ENCODE peak calls at places on chromosome 18, in eight cellular contexts. One of them, this sample, is unnamed.
A peak's percentile ranks its signal among the peaks of the same experiment; 100 is the strongest.

GRCh38 chr18:77811510-77811909 is 561.9 kb downstream of the GALR1 start:
- DNase-seq in cardiac muscle cell: no peak
- DNase-seq in stomach: no peak
- DNase-seq in CD4-positive, alpha-beta T cell: no peak
- DNase-seq in endothelial cell of umbilical vein: no peak
- DNase-seq in GM23338: no peak
- DNase-seq in A549: peak; percentile 0
- DNase-seq in RWPE1: peak; percentile 1
- DNase-seq in this sample: no peak

GRCh38 chr18:7576685-7577084 is 9.6 kb downstream of the PTPRM start:
- DNase-seq in cardiac muscle cell: no peak
- DNase-seq in stomach: no peak
- DNase-seq in CD4-positive, alpha-beta T cell: no peak
- DNase-seq in endothelial cell of umbilical vein: no peak
- DNase-seq in GM23338: no peak
- DNase-seq in A549: no peak
- DNase-seq in RWPE1: peak; percentile 16
- DNase-seq in this sample: no peak

GRCh38 chr18:55314615-55315237 is 273.3 kb downstream of the TCF4 start:
- DNase-seq in cardiac muscle cell: no peak
- DNase-seq in stomach: no peak
- DNase-seq in CD4-positive, alpha-beta T cell: no peak
- DNase-seq in endothelial cell of umbilical vein: no peak
- DNase-seq in GM23338: peak; percentile 45
- DNase-seq in A549: no peak
- DNase-seq in RWPE1: no peak
- DNase-seq in this sample: no peak

GRCh38 chr18:76801567-76802505 is 20.5 kb upstream of the ZNF236 start:
- DNase-seq in cardiac muscle cell: peak; percentile 54
- DNase-seq in stomach: peak; percentile 71
- DNase-seq in CD4-positive, alpha-beta T cell: peak; percentile 31
- DNase-seq in endothelial cell of umbilical vein: peak; percentile 62
- DNase-seq in GM23338: peak; percentile 81
- DNase-seq in A549: peak; percentile 49
- DNase-seq in RWPE1: peak; percentile 73
- DNase-seq in this sample: peak; percentile 67

GRCh38 chr18:75915941-75916640 is 488.6 kb upstream of the SMIM21 start:
- DNase-seq in cardiac muscle cell: peak; percentile 9
- DNase-seq in stomach: no peak
- DNase-seq in CD4-positive, alpha-beta T cell: no peak
- DNase-seq in endothelial cell of umbilical vein: no peak
- DNase-seq in GM23338: peak; percentile 89
- DNase-seq in A549: no peak
- DNase-seq in RWPE1: peak; percentile 16
- DNase-seq in this sample: no peak

GRCh38 chr18:25168011-25168410 is 184.0 kb downstream of the ZNF521 start:
- DNase-seq in cardiac muscle cell: no peak
- DNase-seq in stomach: no peak
- DNase-seq in CD4-positive, alpha-beta T cell: no peak
- DNase-seq in endothelial cell of umbilical vein: no peak
- DNase-seq in GM23338: peak; percentile 10
- DNase-seq in A549: no peak
- DNase-seq in RWPE1: no peak
- DNase-seq in this sample: no peak

GRCh38 chr18:58216071-58216471 is 172.0 kb downstream of the NEDD4L start:
- DNase-seq in cardiac muscle cell: peak; percentile 53
- DNase-seq in stomach: no peak
- DNase-seq in CD4-positive, alpha-beta T cell: no peak
- DNase-seq in endothelial cell of umbilical vein: no peak
- DNase-seq in GM23338: peak; percentile 84
- DNase-seq in A549: no peak
- DNase-seq in RWPE1: no peak
- DNase-seq in this sample: no peak

GRCh38 chr18:69538849-69539248 is 138.2 kb downstream of the DOK6 start:
- DNase-seq in cardiac muscle cell: no peak
- DNase-seq in stomach: no peak
- DNase-seq in CD4-positive, alpha-beta T cell: no peak
- DNase-seq in endothelial cell of umbilical vein: no peak
- DNase-seq in GM23338: no peak
- DNase-seq in A549: no peak
- DNase-seq in RWPE1: no peak
- DNase-seq in this sample: no peak

GRCh38 chr18:32200766-32201165 is 10.9 kb downstream of the MEP1B start:
- DNase-seq in cardiac muscle cell: peak; percentile 4
- DNase-seq in stomach: no peak
- DNase-seq in CD4-positive, alpha-beta T cell: no peak
- DNase-seq in endothelial cell of umbilical vein: no peak
- DNase-seq in GM23338: no peak
- DNase-seq in A549: no peak
- DNase-seq in RWPE1: no peak
- DNase-seq in this sample: no peak

GRCh38 chr18:39604836-39605235 is 2039.2 kb upstream of the CELF4 start:
- DNase-seq in cardiac muscle cell: peak; percentile 72
- DNase-seq in stomach: no peak
- DNase-seq in CD4-positive, alpha-beta T cell: no peak
- DNase-seq in endothelial cell of umbilical vein: peak; percentile 11
- DNase-seq in GM23338: no peak
- DNase-seq in A549: no peak
- DNase-seq in RWPE1: peak; percentile 2
- DNase-seq in this sample: no peak

GRCh38 chr18:55384551-55385275 is 203.3 kb downstream of the TCF4 start:
- DNase-seq in cardiac muscle cell: peak; percentile 67
- DNase-seq in stomach: no peak
- DNase-seq in CD4-positive, alpha-beta T cell: no peak
- DNase-seq in endothelial cell of umbilical vein: peak; percentile 67
- DNase-seq in GM23338: peak; percentile 85
- DNase-seq in A549: peak; percentile 11
- DNase-seq in RWPE1: no peak
- DNase-seq in this sample: no peak

GRCh38 chr18:34977787-34978532 is 63.3 kb upstream of the MAPRE2 start:
- DNase-seq in cardiac muscle cell: no peak
- DNase-seq in stomach: peak; percentile 65
- DNase-seq in CD4-positive, alpha-beta T cell: peak; percentile 45
- DNase-seq in endothelial cell of umbilical vein: peak; percentile 34
- DNase-seq in GM23338: peak; percentile 84
- DNase-seq in A549: peak; percentile 56
- DNase-seq in RWPE1: no peak
- DNase-seq in this sample: peak; percentile 43

GRCh38 chr18:55403555-55403954 is 184.4 kb downstream of the TCF4 start:
- DNase-seq in cardiac muscle cell: no peak
- DNase-seq in stomach: no peak
- DNase-seq in CD4-positive, alpha-beta T cell: no peak
- DNase-seq in endothelial cell of umbilical vein: no peak
- DNase-seq in GM23338: no peak
- DNase-seq in A549: no peak
- DNase-seq in RWPE1: no peak
- DNase-seq in this sample: no peak

GRCh38 chr18:23274638-23275482 is 139.6 kb downstream of the CABLES1 start:
- DNase-seq in cardiac muscle cell: no peak
- DNase-seq in stomach: no peak
- DNase-seq in CD4-positive, alpha-beta T cell: no peak
- DNase-seq in endothelial cell of umbilical vein: no peak
- DNase-seq in GM23338: no peak
- DNase-seq in A549: no peak
- DNase-seq in RWPE1: no peak
- DNase-seq in this sample: no peak

GRCh38 chr18:14907420-14907819 is 159.4 kb downstream of the ANKRD30B start:
- DNase-seq in cardiac muscle cell: no peak
- DNase-seq in stomach: no peak
- DNase-seq in CD4-positive, alpha-beta T cell: no peak
- DNase-seq in endothelial cell of umbilical vein: no peak
- DNase-seq in GM23338: no peak
- DNase-seq in A549: no peak
- DNase-seq in RWPE1: no peak
- DNase-seq in this sample: no peak

GRCh38 chr18:22048932-22049615 is 120.3 kb upstream of the GATA6 start:
- DNase-seq in cardiac muscle cell: no peak
- DNase-seq in stomach: no peak
- DNase-seq in CD4-positive, alpha-beta T cell: no peak
- DNase-seq in endothelial cell of umbilical vein: no peak
- DNase-seq in GM23338: no peak
- DNase-seq in A549: no peak
- DNase-seq in RWPE1: no peak
- DNase-seq in this sample: no peak
- H3K27ac ChIP-seq in cardiac muscle cell: no peak overlapping the region
- H3K27ac ChIP-seq in stomach: no peak overlapping the region
- H3K27ac ChIP-seq in CD4-positive, alpha-beta T cell: no peak overlapping the region
- H3K27ac ChIP-seq in endothelial cell of umbilical vein: no peak overlapping the region
- H3K27ac ChIP-seq in GM23338: no peak overlapping the region
- H3K27ac ChIP-seq in A549: no peak overlapping the region
- H3K27ac ChIP-seq in RWPE1: no peak overlapping the region
- H3K27ac ChIP-seq in this sample: no peak overlapping the region

GRCh38 chr18:48485828-48486405 is 52.9 kb upstream of the CTIF start:
- DNase-seq in cardiac muscle cell: no peak
- DNase-seq in stomach: no peak
- DNase-seq in CD4-positive, alpha-beta T cell: no peak
- DNase-seq in endothelial cell of umbilical vein: no peak
- DNase-seq in GM23338: no peak
- DNase-seq in A549: no peak
- DNase-seq in RWPE1: no peak
- DNase-seq in this sample: no peak

GRCh38 chr18:48481092-48481491 is 57.7 kb upstream of the CTIF start:
- DNase-seq in cardiac muscle cell: no peak
- DNase-seq in stomach: no peak
- DNase-seq in CD4-positive, alpha-beta T cell: no peak
- DNase-seq in endothelial cell of umbilical vein: no peak
- DNase-seq in GM23338: no peak
- DNase-seq in A549: no peak
- DNase-seq in RWPE1: no peak
- DNase-seq in this sample: no peak

GRCh38 chr18:48490641-48491040 is 48.2 kb upstream of the CTIF start:
- DNase-seq in cardiac muscle cell: peak; percentile 74
- DNase-seq in stomach: no peak
- DNase-seq in CD4-positive, alpha-beta T cell: no peak
- DNase-seq in endothelial cell of umbilical vein: no peak
- DNase-seq in GM23338: no peak
- DNase-seq in A549: no peak
- DNase-seq in RWPE1: no peak
- DNase-seq in this sample: no peak

GRCh38 chr18:48488388-48488850 is 50.4 kb upstream of the CTIF start:
- DNase-seq in cardiac muscle cell: peak; percentile 98
- DNase-seq in stomach: peak; percentile 95
- DNase-seq in CD4-positive, alpha-beta T cell: no peak
- DNase-seq in endothelial cell of umbilical vein: peak; percentile 97
- DNase-seq in GM23338: peak; percentile 9
- DNase-seq in A549: peak; percentile 81
- DNase-seq in RWPE1: peak; percentile 73
- DNase-seq in this sample: no peak

GRCh38 chr18:48486762-48487161 is 52.1 kb upstream of the CTIF start:
- DNase-seq in cardiac muscle cell: peak; percentile 80
- DNase-seq in stomach: no peak
- DNase-seq in CD4-positive, alpha-beta T cell: no peak
- DNase-seq in endothelial cell of umbilical vein: peak; percentile 13
- DNase-seq in GM23338: no peak
- DNase-seq in A549: peak; percentile 27
- DNase-seq in RWPE1: no peak
- DNase-seq in this sample: no peak
- H3K27ac ChIP-seq in cardiac muscle cell: no peak overlapping the region
- H3K27ac ChIP-seq in stomach: no peak overlapping the region
- H3K27ac ChIP-seq in CD4-positive, alpha-beta T cell: no peak overlapping the region
- H3K27ac ChIP-seq in endothelial cell of umbilical vein: no peak overlapping the region
- H3K27ac ChIP-seq in GM23338: no peak overlapping the region
- H3K27ac ChIP-seq in A549: peak overlapping the region; percentile 87
- H3K27ac ChIP-seq in RWPE1: no peak overlapping the region
- H3K27ac ChIP-seq in this sample: no peak overlapping the region

DNA sequence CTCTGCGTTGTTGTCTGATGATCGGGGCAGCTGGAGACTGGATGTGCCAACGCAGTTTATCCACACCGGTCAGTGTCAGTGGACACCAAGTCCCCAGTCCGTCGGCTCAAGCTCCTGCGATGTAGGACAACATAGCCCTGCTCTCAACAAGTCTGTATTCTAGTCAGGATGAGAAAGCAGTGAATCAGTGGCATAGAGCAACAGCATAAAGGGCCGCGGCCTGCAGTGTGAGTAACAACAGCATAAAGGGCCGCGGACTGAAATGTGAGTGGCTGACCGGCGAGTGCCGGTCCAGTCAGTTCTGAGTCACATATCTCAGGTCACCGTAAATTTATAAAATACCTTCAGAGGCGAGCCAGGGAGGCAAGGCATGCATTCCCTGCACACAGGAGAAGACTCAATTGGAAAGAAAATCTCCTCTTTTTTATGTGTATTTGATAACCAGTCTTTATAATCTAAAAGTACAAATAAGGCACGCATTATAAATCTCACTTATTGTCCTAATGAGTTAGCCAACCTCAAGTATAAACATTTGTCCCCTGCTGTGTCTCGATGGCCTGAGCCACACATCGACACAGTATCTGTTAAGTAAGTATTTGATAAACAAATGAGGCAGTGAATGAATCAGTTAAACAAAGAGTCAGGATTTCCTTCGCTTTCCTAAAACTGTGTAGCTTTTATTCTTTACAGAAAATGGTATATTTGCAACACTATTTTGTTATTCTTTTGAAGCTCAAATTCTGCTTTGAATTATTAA is 33.8 kb upstream of the NFATC1 start:
- DNase-seq in cardiac muscle cell: no peak
- DNase-seq in stomach: no peak
- DNase-seq in CD4-positive, alpha-beta T cell: no peak
- DNase-seq in endothelial cell of umbilical vein: no peak
- DNase-seq in GM23338: no peak
- DNase-seq in A549: no peak
- DNase-seq in RWPE1: peak; percentile 52
- DNase-seq in this sample: no peak
- H3K27ac ChIP-seq in cardiac muscle cell: no peak overlapping the region
- H3K27ac ChIP-seq in stomach: no peak overlapping the region
- H3K27ac ChIP-seq in CD4-positive, alpha-beta T cell: no peak overlapping the region
- H3K27ac ChIP-seq in endothelial cell of umbilical vein: no peak overlapping the region
- H3K27ac ChIP-seq in GM23338: no peak overlapping the region
- H3K27ac ChIP-seq in A549: no peak overlapping the region
- H3K27ac ChIP-seq in RWPE1: no peak overlapping the region
- H3K27ac ChIP-seq in this sample: no peak overlapping the region

DNA sequence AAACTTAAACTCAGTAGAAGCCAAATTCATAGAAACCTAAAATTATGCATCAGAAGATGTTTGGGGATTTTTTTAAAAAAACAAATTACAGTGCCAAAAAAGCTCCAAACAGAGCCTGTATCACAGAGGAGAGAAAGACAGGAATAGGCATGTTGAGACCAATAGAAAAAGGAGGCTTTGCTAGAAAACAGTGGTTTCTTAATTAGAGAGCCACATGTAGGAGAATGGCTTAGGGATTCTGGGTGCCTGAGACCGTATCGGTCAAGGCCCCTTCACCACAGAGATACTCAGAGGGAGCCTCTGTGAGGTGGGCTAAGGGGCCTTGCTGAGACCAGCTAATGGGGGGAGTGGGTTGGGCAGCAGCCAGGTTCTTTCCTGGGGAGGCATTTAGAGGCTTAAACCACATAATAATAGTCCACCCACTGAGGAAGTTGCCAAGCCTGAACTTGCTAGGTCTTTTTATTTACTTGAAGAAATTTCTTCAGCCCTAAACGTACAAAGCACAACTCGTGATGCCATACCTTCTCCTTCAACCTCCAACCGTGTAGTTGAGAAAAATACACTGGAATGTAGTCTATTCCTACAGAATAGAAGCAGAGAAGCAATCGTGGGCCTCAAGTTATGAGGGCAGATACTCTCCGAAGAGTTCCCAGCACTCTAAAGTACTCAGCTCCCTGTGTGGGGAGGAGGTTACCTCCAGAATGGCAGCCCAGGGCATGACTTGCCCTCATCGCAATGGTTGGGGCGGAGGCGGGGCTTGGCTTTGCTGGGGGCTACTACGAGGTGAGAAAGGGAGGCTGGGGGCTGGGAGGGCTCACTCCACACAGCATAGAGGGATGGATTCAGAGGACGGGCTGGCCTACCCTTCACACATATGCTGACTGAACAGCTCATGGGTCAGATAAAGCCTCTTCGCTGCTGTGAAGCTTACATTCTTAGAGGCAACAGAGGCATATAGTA is 237.9 kb downstream of the TPGS2 start:
- DNase-seq in cardiac muscle cell: no peak
- DNase-seq in stomach: no peak
- DNase-seq in CD4-positive, alpha-beta T cell: no peak
- DNase-seq in endothelial cell of umbilical vein: no peak
- DNase-seq in GM23338: no peak
- DNase-seq in A549: no peak
- DNase-seq in RWPE1: peak; percentile 4
- DNase-seq in this sample: no peak
- H3K27ac ChIP-seq in cardiac muscle cell: no peak overlapping the region
- H3K27ac ChIP-seq in stomach: no peak overlapping the region
- H3K27ac ChIP-seq in CD4-positive, alpha-beta T cell: no peak overlapping the region
- H3K27ac ChIP-seq in endothelial cell of umbilical vein: no peak overlapping the region
- H3K27ac ChIP-seq in GM23338: no peak overlapping the region
- H3K27ac ChIP-seq in A549: no peak overlapping the region
- H3K27ac ChIP-seq in RWPE1: peak overlapping the region; percentile 86
- H3K27ac ChIP-seq in this sample: no peak overlapping the region